ENCODE peak calls at places on chromosomes 7 and 10, in eight cellular contexts. O, V, Y, F, K, C, X and R are unnamed samples.

GRCh38 chr7:8277394-8277982 is 15.5 kb upstream of the ICA1 start:
- DNase-seq in F (no peak), V (no peak), X (no peak), C (no peak), K (no peak), Y (no peak), O (peak), R (no peak)

GRCh38 chr10:71613303-71613777 is 106.2 kb downstream of the C10orf105 start:
- DNase-seq in F (no peak), K (no peak), C (no peak), X (no peak), O (no peak), V (no peak), Y (no peak), R (no peak)

GRCh38 chr10:15244635-15245197 is 76.2 kb upstream of the NMT2 start:
- DNase-seq in O (no peak), V (no peak), X (no peak), Y (no peak), C (no peak), F (no peak), K (no peak), R (no peak)

GRCh38 chr7:39735903-39736302 is 112.5 kb downstream of the RALA start:
- DNase-seq in V (no peak), O (no peak), F (peak), Y (no peak), X (no peak), K (no peak), C (no peak), R (no peak)

GRCh38 chr7:47538846-47539311 is 43.0 kb downstream of the TNS3 start:
- DNase-seq in O (no peak), V (no peak), Y (no peak), X (no peak), F (no peak), K (no peak), C (no peak), R (no peak)

GRCh38 chr7:99918959-99919813 is at the start of gene TRIM4:
- DNase-seq in K (peak), Y (peak), F (peak), X (peak), V (peak), O (peak), C (peak), R (peak)

GRCh38 chr10:5698062-5698461 is 13.4 kb downstream of the TASOR2 start:
- DNase-seq in K (no peak), Y (no peak), X (no peak), C (no peak), V (no peak), F (no peak), O (no peak), R (no peak)

GRCh38 chr10:60099998-60100747 is 193.8 kb upstream of the CCDC6 start:
- DNase-seq in K (no peak), O (peak), C (peak), V (no peak), Y (no peak), F (peak), X (peak), R (peak)

GRCh38 chr7:94056796-94057207 is 52.6 kb upstream of the BET1 start:
- DNase-seq in Y (no peak), X (peak), F (peak), C (no peak), K (no peak), O (no peak), V (no peak), R (no peak)

GRCh38 chr10:84605802-84606201 is 277.4 kb downstream of the CCSER2 start:
- DNase-seq in X (no peak), Y (no peak), F (no peak), O (no peak), C (no peak), V (no peak), K (no peak), R (no peak)

GRCh38 chr7:129014501-129015101 is 40.3 kb downstream of the TNPO3 start:
- DNase-seq in V (no peak), K (no peak), X (no peak), Y (no peak), F (no peak), C (no peak), O (no peak), R (no peak)

GRCh38 chr10:60305394-60305892 is 84.2 kb downstream of the ANK3 start:
- DNase-seq in Y (no peak), V (no peak), X (no peak), C (no peak), F (peak), O (no peak), K (no peak), R (no peak)

GRCh38 chr7:234712-235553 is 42.6 kb downstream of the FAM20C start:
- DNase-seq in F (no peak), C (no peak), V (no peak), K (peak), Y (peak), X (peak), O (no peak), R (no peak)

GRCh38 chr7:132815696-132816334 is 239.5 kb upstream of the PLXNA4 start:
- DNase-seq in Y (no peak), F (peak), O (no peak), K (no peak), C (no peak), X (no peak), V (no peak), R (no peak)

GRCh38 chr10:63206997-63207952 is 74.1 kb downstream of the NRBF2 start:
- DNase-seq in K (no peak), O (peak), C (no peak), Y (no peak), V (no peak), X (peak), F (peak), R (no peak)

GRCh38 chr10:132420469-132421376 is 23.7 kb downstream of the PWWP2B start:
- DNase-seq in X (no peak), Y (no peak), O (no peak), F (no peak), C (no peak), K (peak), V (peak), R (peak)

GRCh38 chr7:2041496-2042367 is 191.0 kb downstream of the MAD1L1 start:
- DNase-seq in F (no peak), X (no peak), Y (peak), V (no peak), K (no peak), O (no peak), C (no peak), R (no peak)

GRCh38 chr10:133068741-133069525 is 18.8 kb upstream of the ADGRA1 start:
- DNase-seq in F (no peak), C (no peak), X (no peak), Y (no peak), V (no peak), O (no peak), K (no peak), R (no peak)

GRCh38 chr10:69801434-69802315 is at the start of gene COL13A1:
- DNase-seq in F (peak), C (peak), K (peak), O (peak), V (no peak), Y (no peak), X (no peak), R (no peak)

GRCh38 chr7:147279951-147280350 is 1163.3 kb downstream of the CNTNAP2 start:
- DNase-seq in O (no peak), K (no peak), F (no peak), X (no peak), C (no peak), Y (no peak), V (no peak), R (no peak)

GRCh38 chr7:28169166-28169713 is 11.4 kb downstream of the JAZF1 start:
- DNase-seq in C (no peak), F (peak), X (peak), V (no peak), Y (no peak), O (no peak), K (no peak), R (no peak)

GRCh38 chr7:137862964-137863363 is 16.2 kb upstream of the DGKI start:
- DNase-seq in X (no peak), C (no peak), Y (no peak), F (no peak), K (no peak), O (no peak), V (no peak), R (no peak)

GRCh38 chr10:127873901-127874470 is 18.8 kb downstream of the CLRN3 start:
- DNase-seq in X (no peak), F (no peak), C (no peak), K (no peak), V (no peak), Y (no peak), O (no peak), R (no peak)

GRCh38 chr10:28679941-28680752 is 2.8 kb downstream of the BAMBI start:
- DNase-seq in Y (no peak), K (no peak), O (peak), X (no peak), F (peak), V (no peak), C (no peak), R (no peak)
- TF ChIP-seq CTCF in Y (no peak), K (peak), O (peak), X (peak), F (peak), V (no peak), C (peak), R (peak)

GRCh38 chr10:78428579-78428978 is 394.9 kb downstream of the RPS24 start:
- DNase-seq in F (no peak), Y (no peak), C (no peak), V (no peak), O (no peak), X (no peak), K (no peak), R (no peak)

GRCh38 chr10:78427497-78428031 is 393.9 kb downstream of the RPS24 start:
- DNase-seq in O (no peak), F (no peak), K (no peak), Y (peak), X (no peak), C (no peak), V (no peak), R (no peak)

GRCh38 chr10:78426181-78426580 is 392.5 kb downstream of the RPS24 start:
- DNase-seq in O (no peak), X (no peak), K (no peak), V (no peak), Y (no peak), F (no peak), C (no peak), R (no peak)

GRCh38 chr10:78420946-78421732 is 387.5 kb downstream of the RPS24 start:
- DNase-seq in O (no peak), X (no peak), Y (peak), C (no peak), V (no peak), K (no peak), F (no peak), R (no peak)

GRCh38 chr10:78424721-78425120 is 391.1 kb downstream of the RPS24 start:
- DNase-seq in X (no peak), O (peak), Y (peak), K (no peak), V (no peak), C (no peak), F (peak), R (no peak)
- TF ChIP-seq CTCF in X (peak), O (peak), Y (no peak), K (peak), V (no peak), C (peak), F (peak), R (peak)

DNA sequence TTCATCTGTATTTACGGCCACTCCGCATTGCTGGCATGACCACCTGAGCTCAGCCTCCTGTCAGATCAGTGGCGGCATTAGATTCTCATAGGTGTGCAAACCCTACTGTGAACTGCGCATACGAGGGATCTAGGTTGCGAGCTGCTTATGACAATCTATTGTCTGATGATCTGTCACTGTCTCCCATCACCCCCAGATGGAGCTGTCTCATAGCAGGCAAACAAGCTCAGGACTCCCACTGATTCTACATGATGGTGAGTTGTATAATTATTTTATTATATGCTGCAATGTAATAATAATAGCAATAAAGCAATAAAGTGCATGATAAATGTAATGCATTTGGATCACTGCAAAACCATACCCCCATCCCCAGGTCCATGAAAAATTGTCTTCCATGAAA is 1172.9 kb upstream of the AUTS2 start:
- DNase-seq in O (no peak), V (no peak), Y (no peak), X (no peak), C (no peak), F (peak), K (no peak), R (no peak)
- TF ChIP-seq CTCF in O (peak), V (no peak), Y (no peak), X (no peak), C (peak), F (peak), K (peak), R (no peak)

GRCh38 chr7:82164813-82165212 is 278.8 kb downstream of the CACNA2D1 start:
- DNase-seq in F (peak), O (no peak), C (no peak), Y (no peak), X (peak), K (no peak), V (no peak), R (no peak)
- TF ChIP-seq CTCF in F (peak), O (peak), C (no peak), Y (peak), X (peak), K (peak), V (no peak), R (no peak)